ENCODE peak calls at places on chromosome 21, in six cellular contexts. N, J, A, M, F and V are unnamed samples.

GRCh38 chr21:16891821-16892220 is 621.0 kb upstream of the CXADR start:
- DNase-seq in J (no peak), A (no peak), F (peak), N (no peak), M (no peak), V (no peak)

GRCh38 chr21:35239811-35240219 is 190.7 kb upstream of the RUNX1 start:
- DNase-seq in J (peak), M (no peak), F (no peak), N (peak), A (no peak), V (peak)

GRCh38 chr21:37564924-37565529 is 198.5 kb downstream of the DYRK1A start:
- DNase-seq in F (no peak), J (no peak), N (peak), M (no peak), A (no peak), V (no peak)

GRCh38 chr21:17679002-17679600 is 66.4 kb upstream of the BTG3 start:
- DNase-seq in M (peak), F (peak), J (no peak), N (no peak), A (peak), V (no peak)

GRCh38 chr21:17903029-17903806 is 84.1 kb upstream of the C21orf91 start:
- DNase-seq in A (no peak), F (no peak), M (peak), N (no peak), J (no peak), V (no peak)

GRCh38 chr21:35336534-35336933 is 287.4 kb upstream of the RUNX1 start:
- DNase-seq in F (no peak), A (no peak), J (no peak), N (no peak), M (no peak), V (no peak)

GRCh38 chr21:22561946-22562345 is 1563.7 kb downstream of the NCAM2 start:
- DNase-seq in F (no peak), N (no peak), M (no peak), J (no peak), A (no peak), V (no peak)

GRCh38 chr21:46021978-46022544 is 40.5 kb downstream of the COL6A1 start:
- DNase-seq in N (peak), F (no peak), A (no peak), J (no peak), M (no peak), V (no peak)

GRCh38 chr21:16438761-16439160 is 709.0 kb downstream of the USP25 start:
- DNase-seq in A (no peak), J (no peak), M (no peak), F (no peak), N (no peak), V (no peak)

DNA sequence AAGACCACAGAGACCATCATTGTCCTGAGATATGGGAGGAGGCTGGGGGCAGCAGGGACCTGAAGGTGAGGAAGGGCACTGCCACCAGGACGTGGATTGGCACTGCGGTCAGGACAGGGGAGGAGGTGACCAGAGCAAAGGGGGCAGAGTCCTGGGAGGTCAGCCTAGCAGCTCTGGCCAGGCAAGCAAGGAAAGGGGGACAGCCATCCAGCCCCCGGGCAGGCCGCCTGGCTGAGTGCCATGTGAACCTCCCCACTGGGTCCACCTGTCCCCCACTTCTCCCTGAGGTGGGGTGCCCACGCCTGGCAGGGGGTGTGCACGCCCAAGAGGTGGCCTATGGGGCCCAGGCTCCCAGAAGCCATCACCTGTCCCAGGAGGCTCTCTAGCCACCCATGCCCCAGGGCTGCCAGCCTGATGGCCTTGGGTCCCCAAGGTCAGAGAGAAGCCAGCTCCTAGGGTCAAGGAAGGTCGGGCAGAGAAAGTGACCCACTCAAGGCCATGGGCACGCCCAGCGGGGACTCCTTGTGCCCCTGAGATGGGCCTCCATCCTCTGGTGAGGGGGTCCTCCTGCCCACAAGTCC is 17.6 kb upstream of the PTTG1IP start:
- DNase-seq in M (no peak), A (no peak), N (no peak), J (no peak), F (no peak), V (no peak)
- TF ChIP-seq CTCF in M (no peak), A (no peak), N (no peak), J (no peak), F (no peak), V (no peak)

GRCh38 chr21:42653492-42654061 is at the start of gene PDE9A:
- DNase-seq in M (peak), F (no peak), A (peak), N (peak), J (peak), V (peak)

GRCh38 chr21:42654913-42655796 is 1.7 kb downstream of the PDE9A start:
- DNase-seq in A (no peak), J (no peak), M (no peak), F (no peak), N (no peak), V (no peak)

GRCh38 chr21:42652527-42653491 is 612 bp upstream of the PDE9A start:
- DNase-seq in A (peak), J (peak), F (no peak), M (peak), N (peak), V (peak)

GRCh38 chr21:42655797-42656770 is 2.7 kb downstream of the PDE9A start:
- DNase-seq in N (no peak), F (no peak), M (no peak), A (no peak), J (no peak), V (peak)

GRCh38 chr21:42654179-42654912 is 925 bp downstream of the PDE9A start:
- DNase-seq in N (peak), M (peak), J (peak), A (no peak), F (no peak), V (peak)
- TF ChIP-seq CTCF in N (no peak), M (no peak), J (peak), A (no peak), F (no peak), V (no peak)

GRCh38 chr21:39911286-39911685 is 44.0 kb downstream of the PCP4 start:
- DNase-seq in A (no peak), F (no peak), N (no peak), M (no peak), J (no peak), V (no peak)
- TF ChIP-seq CTCF in A (peak), F (no peak), N (no peak), M (no peak), J (peak), V (peak)

DNA sequence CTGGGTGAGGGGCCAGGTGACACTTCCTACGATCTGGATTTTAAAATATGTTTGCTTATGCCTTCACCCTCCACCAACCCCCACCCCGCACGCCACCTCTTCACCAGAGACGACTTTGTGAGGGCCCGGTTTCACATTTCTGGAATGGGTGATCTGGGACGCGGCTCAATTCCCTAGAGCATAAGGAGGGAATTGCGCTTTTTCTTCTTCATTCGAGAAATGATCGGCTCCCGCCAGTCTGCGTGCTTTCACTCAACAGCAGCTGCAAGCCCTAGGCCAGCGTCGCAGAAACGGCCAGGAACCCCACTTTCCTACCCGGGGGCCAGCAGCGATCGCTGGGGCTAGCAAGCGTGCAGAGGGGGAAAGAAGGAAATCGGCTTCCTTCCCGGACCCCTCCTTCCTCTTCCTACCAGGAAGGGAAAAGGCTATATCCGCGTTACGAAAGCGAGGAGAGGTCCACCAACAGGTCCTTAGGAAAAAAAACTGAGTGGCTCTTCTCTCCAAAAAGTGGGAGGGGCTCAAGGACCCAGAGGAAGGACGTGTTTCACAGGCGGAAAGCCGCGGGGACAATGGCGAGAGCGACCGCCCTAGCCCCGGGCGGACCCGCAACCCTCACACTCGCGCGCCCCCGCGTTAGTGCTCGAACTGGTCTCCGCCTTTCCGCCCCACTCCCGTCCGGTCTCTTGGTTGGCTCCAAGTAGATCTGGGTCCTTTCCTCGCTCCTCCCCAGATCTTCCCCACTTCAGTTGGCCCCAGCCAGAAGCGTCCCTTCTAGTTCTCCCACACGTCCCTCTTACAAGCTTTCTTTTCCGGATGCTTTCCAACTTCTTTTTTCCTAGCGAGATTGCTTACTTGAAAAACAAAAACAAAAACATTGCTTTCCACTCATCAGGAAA is 1.1 kb upstream of the ADAMTS1 start:
- DNase-seq in J (peak), A (peak), M (peak), F (no peak), N (peak), V (peak)
- TF ChIP-seq CTCF in J (peak), A (no peak), M (no peak), F (peak), N (peak), V (no peak)

GRCh38 chr21:28078126-28078525 is 914.6 kb downstream of the LTN1 start:
- DNase-seq in J (no peak), M (no peak), N (no peak), F (no peak), A (no peak), V (no peak)

GRCh38 chr21:28084951-28085350 is 907.7 kb downstream of the LTN1 start:
- DNase-seq in J (no peak), A (no peak), F (no peak), M (no peak), N (no peak), V (no peak)

GRCh38 chr21:28086861-28087581 is 905.7 kb downstream of the LTN1 start:
- DNase-seq in A (no peak), F (no peak), J (no peak), M (no peak), N (no peak), V (no peak)

DNA sequence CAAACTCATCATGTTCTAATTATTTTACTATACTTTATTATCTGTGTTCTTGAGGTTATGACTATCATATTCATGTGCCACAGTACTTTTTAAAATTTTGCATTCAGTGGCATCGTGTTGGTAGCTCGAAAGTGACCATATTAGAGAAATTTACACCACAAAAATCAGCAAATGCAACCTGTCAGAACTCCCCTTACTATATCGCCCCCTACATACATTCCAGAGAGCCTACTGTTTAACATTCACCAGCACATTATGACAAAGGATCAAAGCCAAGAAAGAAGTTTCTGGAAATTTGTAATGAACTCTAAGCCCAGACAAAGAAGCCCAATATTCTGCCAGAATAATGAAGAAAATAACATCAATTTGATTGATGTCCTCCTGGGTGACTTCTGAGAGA is 909.3 kb downstream of the LTN1 start:
- DNase-seq in M (no peak), N (no peak), A (no peak), F (no peak), J (no peak), V (no peak)
- TF ChIP-seq CTCF in M (no peak), N (no peak), A (no peak), F (no peak), J (no peak), V (no peak)

DNA sequence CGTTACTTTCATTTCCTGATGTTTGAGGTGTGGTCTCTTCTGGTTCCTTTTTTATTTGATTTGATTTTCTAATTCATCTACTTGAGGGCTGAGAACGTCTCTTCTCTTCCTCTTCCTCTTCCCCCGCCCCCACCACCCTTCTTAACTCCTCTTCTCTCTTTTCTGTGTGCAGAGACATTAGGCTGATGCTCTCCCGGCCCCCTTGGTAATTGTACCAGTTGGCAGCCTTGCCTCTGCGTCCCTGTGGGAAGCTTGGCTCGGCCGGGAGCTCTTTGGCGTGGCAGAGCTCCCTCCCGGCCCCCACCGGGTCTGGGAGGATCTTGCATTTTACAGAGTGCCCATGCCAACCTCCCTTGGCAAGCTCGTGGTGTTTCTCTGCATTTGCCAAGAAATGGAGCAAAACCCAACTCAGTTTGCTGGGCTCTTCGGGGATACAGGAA is 19.9 kb downstream of the CRYAA start:
- DNase-seq in N (peak), A (peak), J (no peak), F (no peak), M (no peak), V (no peak)
- TF ChIP-seq CTCF in N (no peak), A (no peak), J (no peak), F (no peak), M (no peak), V (no peak)

GRCh38 chr21:42594616-42595280 is 58.7 kb upstream of the PDE9A start:
- DNase-seq in A (no peak), M (no peak), F (no peak), N (no peak), J (no peak), V (no peak)

GRCh38 chr21:42593815-42594157 is 59.6 kb upstream of the PDE9A start:
- DNase-seq in A (no peak), F (no peak), M (no peak), J (no peak), N (no peak), V (no peak)

GRCh38 chr21:42591170-42591869 is 62.1 kb upstream of the PDE9A start:
- DNase-seq in J (no peak), F (no peak), N (no peak), M (no peak), A (no peak), V (no peak)

GRCh38 chr21:42592156-42592820 is 61.1 kb upstream of the PDE9A start:
- DNase-seq in J (no peak), N (no peak), F (no peak), M (no peak), A (no peak), V (no peak)

DNA sequence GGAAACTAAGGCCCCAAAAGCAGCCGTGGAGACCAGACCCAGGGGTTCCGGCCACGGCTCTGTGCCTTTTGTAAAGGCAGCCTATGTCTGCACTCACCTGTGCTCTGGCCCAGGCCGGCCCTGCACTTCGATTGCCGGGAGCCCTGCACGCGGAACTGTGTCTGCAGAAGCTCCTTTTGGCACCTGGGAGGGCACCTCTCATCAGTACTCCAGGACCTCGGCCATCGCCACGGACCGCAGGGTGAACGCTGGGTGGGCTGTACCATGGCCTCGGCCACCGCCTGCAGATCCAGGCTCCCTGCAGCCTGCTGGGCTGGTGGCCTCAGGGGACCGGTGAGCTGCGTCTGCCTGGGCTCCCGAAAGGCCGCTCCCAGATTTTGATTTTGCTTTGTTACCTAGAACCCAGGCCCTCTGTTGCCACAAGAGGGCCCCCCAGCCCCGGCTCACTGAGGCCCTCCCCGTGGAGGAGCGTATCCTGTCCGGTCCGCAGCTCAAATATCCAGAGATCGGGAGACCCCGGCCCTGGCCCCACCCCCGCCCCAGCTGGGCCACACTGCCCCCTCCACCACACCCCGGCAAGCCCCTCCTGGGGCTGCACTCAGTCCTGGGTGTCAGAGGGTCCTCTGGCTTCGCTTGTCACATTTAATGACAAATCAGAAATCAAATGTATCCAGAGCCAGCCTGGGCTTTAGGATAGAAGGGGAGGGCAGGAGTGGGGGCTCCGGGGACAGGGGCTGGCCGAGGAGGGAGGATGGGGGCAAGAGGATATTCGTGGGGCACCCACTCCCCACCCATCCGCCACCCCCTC is 60.2 kb upstream of the PDE9A start:
- DNase-seq in M (peak), J (peak), F (no peak), A (peak), N (peak), V (peak)
- TF ChIP-seq CTCF in M (peak), J (peak), F (peak), A (peak), N (peak), V (peak)